ENCODE peak calls at places on chromosomes 4 and X, in ten cellular contexts. L is aorta; U is astrocyte of the spinal cord; G is LoVo; T is GDM1; O is activated T-helper 9 cell treated with anti-CD3 and anti-CD28 coated beads, Interleukin-2, amount 50 U/mL, for 16 hours; Y is psoas muscle; W is endothelial cell of umbilical vein; F is NCI-H1092; V is fibroblast of villous mesenchyme. B is an unnamed sample.

GRCh38 chrX:103919336-103919682 is 43.1 kb upstream of the TMSB15B start:
- DNase-seq in L (no peak), U (peak; percentile 56), G (no peak), T (peak; percentile 12), O (no peak), Y (no peak), W (no peak), F (peak; percentile 57), V (peak; percentile 14), B (peak; percentile 49)

GRCh38 chrX:129823115-129823514 is 20.6 kb downstream of the ZDHHC9 start:
- DNase-seq in L (peak; percentile 59), U (peak; percentile 45), G (no peak), T (peak; percentile 22), O (no peak), Y (no peak), W (peak; percentile 44), F (no peak), V (peak; percentile 34), B (peak; percentile 70)

GRCh38 chr4:5870220-5870619 is 22.7 kb downstream of the CRMP1 start:
- DNase-seq in L (no peak), U (no peak), G (no peak), T (no peak), O (no peak), Y (no peak), W (no peak), F (no peak), V (no peak), B (no peak)

GRCh38 chr4:186514271-186514950 is 41.0 kb downstream of the MTNR1A start:
- DNase-seq in L (no peak), U (no peak), G (peak; percentile 32), T (no peak), O (no peak), Y (no peak), W (no peak), F (no peak), V (no peak), B (no peak)

GRCh38 chr4:4803216-4803903 is 56.1 kb upstream of the MSX1 start:
- DNase-seq in L (no peak), U (no peak), G (no peak), T (no peak), O (no peak), Y (no peak), W (no peak), F (no peak), V (no peak), B (no peak)

GRCh38 chrX:12139934-12140611 is 1.8 kb downstream of the FRMPD4 start:
- DNase-seq in L (no peak), U (no peak), G (no peak), T (no peak), O (no peak), Y (no peak), W (no peak), F (no peak), V (no peak), B (no peak)

GRCh38 chrX:155767101-155767878 is 113.9 kb upstream of the VAMP7 start:
- DNase-seq in L (peak; percentile 62), U (peak; percentile 80), G (peak; percentile 44), T (no peak), O (peak; percentile 1), Y (peak; percentile 52), W (peak; percentile 74), F (no peak), V (peak; percentile 70), B (peak; percentile 2)

GRCh38 chr4:106238819-106239420 is 77.1 kb downstream of the TBCK start:
- DNase-seq in L (no peak), U (peak; percentile 49), G (peak; percentile 40), T (peak; percentile 5), O (no peak), Y (no peak), W (peak; percentile 40), F (no peak), V (peak; percentile 25), B (no peak)

GRCh38 chr4:16897991-16898827 is at the start of gene LDB2:
- DNase-seq in L (peak; percentile 80), U (peak; percentile 85), G (no peak), T (no peak), O (no peak), Y (peak; percentile 67), W (peak; percentile 88), F (no peak), V (peak; percentile 81), B (no peak)

GRCh38 chrX:148500428-148501120 is at the start of gene AFF2:
- DNase-seq in L (peak; percentile 49), U (peak; percentile 10), G (no peak), T (no peak), O (peak; percentile 19), Y (peak; percentile 57), W (peak; percentile 11), F (no peak), V (no peak), B (no peak)

GRCh38 chrX:19846995-19847790 is 40.2 kb downstream of the SH3KBP1 start:
- DNase-seq in L (peak; percentile 68), U (peak; percentile 81), G (no peak), T (no peak), O (no peak), Y (no peak), W (peak; percentile 38), F (no peak), V (peak; percentile 90), B (no peak)

GRCh38 chrX:119407681-119408080 is 8.5 kb downstream of the SLC25A43 start:
- DNase-seq in L (no peak), U (no peak), G (no peak), T (no peak), O (no peak), Y (no peak), W (no peak), F (no peak), V (no peak), B (no peak)

GRCh38 chr4:26821677-26822503 is 38.8 kb upstream of the STIM2 start:
- DNase-seq in L (no peak), U (no peak), G (peak; percentile 40), T (no peak), O (no peak), Y (no peak), W (peak; percentile 35), F (no peak), V (no peak), B (no peak)

GRCh38 chrX:77788050-77788449 is 2.0 kb upstream of the ATRX start:
- DNase-seq in L (no peak), U (no peak), G (peak; percentile 58), T (no peak), O (no peak), Y (no peak), W (peak; percentile 42), F (no peak), V (peak; percentile 59), B (peak; percentile 13)

GRCh38 chr4:27278615-27279014 is 418.0 kb downstream of the STIM2 start:
- DNase-seq in L (no peak), U (peak; percentile 33), G (peak; percentile 27), T (no peak), O (no peak), Y (no peak), W (no peak), F (no peak), V (peak; percentile 23), B (no peak)

GRCh38 chr4:86043755-86044592 is 315.9 kb downstream of the MAPK10 start:
- DNase-seq in L (no peak), U (peak; percentile 68), G (peak; percentile 41), T (no peak), O (no peak), Y (no peak), W (peak; percentile 77), F (peak; percentile 63), V (peak; percentile 65), B (no peak)

GRCh38 chr4:104719539-104720230 is 225.0 kb upstream of the CXXC4 start:
- DNase-seq in L (no peak), U (no peak), G (no peak), T (no peak), O (no peak), Y (no peak), W (no peak), F (no peak), V (no peak), B (no peak)

GRCh38 chrX:130523460-130524394 is 121.9 kb downstream of the RBMX2 start:
- DNase-seq in L (peak; percentile 59), U (peak; percentile 11), G (no peak), T (no peak), O (no peak), Y (peak; percentile 54), W (peak; percentile 15), F (peak; percentile 11), V (peak; percentile 7), B (no peak)

GRCh38 chr4:123288309-123289025 is 108.1 kb upstream of the SPRY1 start:
- DNase-seq in L (no peak), U (no peak), G (no peak), T (no peak), O (no peak), Y (no peak), W (no peak), F (no peak), V (no peak), B (peak; percentile 1)

GRCh38 chr4:8278421-8279287 is 9.1 kb downstream of the HTRA3 start:
- DNase-seq in L (peak; percentile 74), U (peak; percentile 83), G (no peak), T (peak; percentile 78), O (no peak), Y (peak; percentile 65), W (peak; percentile 85), F (no peak), V (peak; percentile 87), B (no peak)

GRCh38 chr4:113331811-113332210 is 282.4 kb downstream of the ANK2 start:
- DNase-seq in L (no peak), U (no peak), G (no peak), T (no peak), O (no peak), Y (no peak), W (no peak), F (no peak), V (no peak), B (no peak)

GRCh38 chr4:81470456-81471327 is 1.0 kb downstream of the RASGEF1B start:
- DNase-seq in L (peak; percentile 86), U (no peak), G (no peak), T (no peak), O (peak; percentile 17), Y (peak; percentile 67), W (peak; percentile 1), F (peak; percentile 17), V (no peak), B (peak; percentile 69)

GRCh38 chr4:5890063-5890727 is 2.7 kb downstream of the CRMP1 start:
- DNase-seq in L (no peak), U (peak; percentile 18), G (no peak), T (no peak), O (no peak), Y (no peak), W (no peak), F (peak; percentile 91), V (no peak), B (no peak)

GRCh38 chr4:101823864-101824263 is 33.3 kb downstream of the BANK1 start:
- DNase-seq in L (no peak), U (no peak), G (no peak), T (no peak), O (no peak), Y (no peak), W (no peak), F (no peak), V (no peak), B (no peak)

GRCh38 chr4:70603856-70604255 is 11.8 kb downstream of the AMBN start:
- DNase-seq in L (no peak), U (no peak), G (no peak), T (no peak), O (no peak), Y (no peak), W (no peak), F (no peak), V (peak; percentile 35), B (no peak)

GRCh38 chr4:19832388-19832787 is 419.3 kb upstream of the SLIT2 start:
- DNase-seq in L (no peak), U (peak; percentile 20), G (no peak), T (no peak), O (no peak), Y (no peak), W (no peak), F (no peak), V (peak; percentile 5), B (no peak)

GRCh38 chr4:185708348-185708747 is 103.6 kb downstream of the SORBS2 start:
- DNase-seq in L (no peak), U (peak; percentile 72), G (no peak), T (no peak), O (no peak), Y (no peak), W (peak; percentile 82), F (no peak), V (peak; percentile 21), B (no peak)

GRCh38 chr4:142021181-142021580 is 384.8 kb downstream of the IL15 start:
- DNase-seq in L (no peak), U (no peak), G (no peak), T (no peak), O (no peak), Y (no peak), W (no peak), F (no peak), V (no peak), B (no peak)

B was measured in CD8-positive, alpha-beta memory T cell.